ENCODE peak calls at places on chromosomes 12 and 14, in eight cellular contexts. M is sigmoid colon, F is fibroblast of mammary gland, S is tibial artery, R is A673, P is kidney, D is H7, O is hepatocyte. T is an unnamed sample.

GRCh38 chr14:58272589-58273372 is 25.6 kb upstream of the ARID4A start:
- DNase-seq in S (no peak), D (no peak), F (peak), O (peak), R (peak), M (no peak), P (no peak), T (no peak)

GRCh38 chr14:77682158-77682553 is 25.7 kb downstream of the ALKBH1 start:
- DNase-seq in D (no peak), O (no peak), R (no peak), F (peak), M (no peak), S (no peak), P (no peak), T (no peak)

GRCh38 chr14:67396381-67396965 is 15.5 kb downstream of the PLEK2 start:
- DNase-seq in D (no peak), P (no peak), M (no peak), S (no peak), O (no peak), R (peak), F (no peak), T (no peak)

GRCh38 chr12:68234140-68234539 is 8.5 kb upstream of the IL26 start:
- DNase-seq in F (no peak), S (no peak), M (no peak), R (no peak), O (no peak), D (no peak), P (no peak), T (no peak)

GRCh38 chr14:90698379-90698869 is 117.8 kb downstream of the TTC7B start:
- DNase-seq in R (peak), O (peak), F (peak), M (peak), P (peak), S (peak), D (no peak), T (no peak)

GRCh38 chr12:13962699-13963098 is 18.7 kb downstream of the GRIN2B start:
- DNase-seq in O (no peak), D (peak), F (no peak), S (no peak), R (peak), M (no peak), P (no peak), T (no peak)

GRCh38 chr14:80278293-80279037 is 67.2 kb upstream of the DIO2 start:
- DNase-seq in R (no peak), F (peak), O (peak), S (no peak), M (no peak), D (no peak), P (no peak), T (no peak)

GRCh38 chr14:88863167-88863566 is 38.7 kb downstream of the TTC8 start:
- DNase-seq in P (no peak), S (no peak), M (no peak), F (no peak), O (no peak), R (no peak), D (no peak), T (no peak)

GRCh38 chr12:77947326-77947725 is 116.6 kb downstream of the NAV3 start:
- DNase-seq in D (no peak), F (peak), P (no peak), R (peak), O (peak), S (no peak), M (no peak), T (no peak)

GRCh38 chr14:55518391-55518790 is 61.6 kb upstream of the KTN1 start:
- DNase-seq in S (no peak), F (peak), R (no peak), M (no peak), P (no peak), D (no peak), O (no peak), T (no peak)

GRCh38 chr14:64303471-64303917 is 9.3 kb upstream of the ESR2 start:
- DNase-seq in R (peak), P (no peak), M (no peak), O (peak), F (peak), D (peak), S (no peak), T (peak)

GRCh38 chr12:24991209-24992049 is 42.5 kb upstream of the BCAT1 start:
- DNase-seq in P (no peak), M (no peak), S (no peak), F (peak), D (peak), R (peak), O (peak), T (peak)

DNA sequence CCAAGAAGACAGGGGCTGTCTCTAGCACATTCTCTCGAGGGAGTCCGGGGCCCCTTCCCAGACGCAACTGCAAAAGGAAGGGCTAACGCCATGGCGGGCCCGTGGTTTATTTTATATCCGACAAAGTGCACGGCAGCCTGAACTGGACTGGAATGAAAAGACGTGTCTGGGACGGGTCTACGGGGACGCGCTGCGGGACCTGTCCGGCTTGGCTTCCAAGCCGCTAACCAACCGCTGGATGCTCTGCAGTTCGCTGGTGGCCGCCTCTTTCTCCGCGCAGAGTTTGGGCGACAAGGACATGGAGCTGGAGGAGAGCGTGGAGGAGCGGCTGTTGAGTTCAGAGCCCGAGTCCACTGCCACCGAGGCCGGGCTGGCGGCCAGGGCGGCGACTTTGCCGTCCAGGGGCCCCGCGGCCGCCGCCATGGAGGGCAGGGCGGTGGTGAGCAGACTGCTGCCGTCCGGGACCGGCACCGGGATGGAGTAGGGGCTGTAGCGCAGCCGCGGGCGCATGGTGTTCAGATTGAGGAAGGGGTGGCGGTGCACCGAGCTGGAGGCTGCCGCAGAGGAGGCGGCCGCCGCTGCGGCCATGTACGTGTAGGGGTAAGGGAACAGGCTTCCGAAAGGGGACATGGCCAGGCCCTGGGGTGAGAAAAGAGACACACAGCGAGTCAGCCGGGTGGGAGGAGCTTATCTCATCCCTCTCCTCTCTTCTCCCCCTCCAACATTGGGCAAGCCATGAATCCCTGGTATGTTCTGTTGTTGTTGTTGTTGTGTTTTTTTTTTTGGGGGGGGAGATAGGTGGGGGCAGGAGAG is 12.1 kb downstream of the TBX3 start:
- DNase-seq in F (no peak), D (peak), O (peak), R (no peak), M (no peak), P (peak), S (no peak), T (no peak)
- H3K4me3 ChIP-seq in F (no peak), D (no peak), O (peak), R (no peak), M (peak), P (no peak), S (no peak), T (no peak)

DNA sequence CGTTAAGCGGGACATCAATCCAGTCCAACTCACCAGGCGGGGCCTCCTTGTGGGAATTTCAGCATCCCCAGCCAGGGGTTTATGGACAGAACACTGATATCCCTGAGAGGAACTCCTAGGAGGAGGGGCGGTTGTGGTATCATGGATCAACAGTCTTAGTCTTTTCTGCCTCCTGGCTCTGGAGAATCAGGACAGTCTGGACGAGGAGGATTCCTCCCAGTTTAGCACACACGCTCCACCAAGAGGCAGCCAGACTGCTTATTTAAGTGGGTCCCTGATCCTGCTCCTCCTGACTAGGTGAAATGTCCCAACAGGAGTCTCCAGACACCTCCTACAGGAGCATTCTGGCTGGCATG is 10.4 kb upstream of the ZNF705A start:
- DNase-seq in O (no peak), M (no peak), S (no peak), D (no peak), P (no peak), R (no peak), F (no peak), T (no peak)
- H3K4me3 ChIP-seq in O (no peak), M (peak), S (peak), D (no peak), P (peak), R (no peak), F (peak), T (no peak)

DNA sequence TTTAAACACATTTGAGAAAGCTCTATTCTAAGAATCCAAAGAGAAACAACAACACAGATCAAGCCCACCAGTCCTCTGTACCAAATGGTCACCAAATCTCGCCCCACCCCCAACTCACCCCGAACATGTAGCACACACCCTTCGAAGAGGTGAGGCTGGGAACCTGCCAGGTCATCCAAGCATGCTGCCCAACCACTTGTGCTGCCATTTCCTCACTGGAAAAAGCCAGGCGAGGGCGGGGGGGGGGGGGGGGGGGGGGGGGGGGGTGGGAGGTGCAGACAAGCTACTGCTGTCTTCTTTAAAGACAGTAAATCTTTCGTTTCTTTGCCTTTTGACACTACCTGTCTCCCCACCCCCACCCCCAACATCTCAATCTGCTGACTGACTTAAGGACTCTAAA is 59.9 kb downstream of the SETD3 start:
- DNase-seq in P (peak), S (no peak), R (no peak), O (no peak), F (peak), M (no peak), D (peak), T (no peak)
- H3K4me3 ChIP-seq in P (no peak), S (no peak), R (no peak), O (no peak), F (no peak), M (no peak), D (no peak), T (no peak)

GRCh38 chr12:113469893-113470743 is 1.6 kb downstream of the LHX5 start:
- DNase-seq in F (no peak), S (no peak), P (no peak), D (no peak), O (no peak), R (no peak), M (no peak), T (no peak)
- H3K4me3 ChIP-seq in F (no peak), S (no peak), P (no peak), D (no peak), O (no peak), R (no peak), M (no peak), T (no peak)

GRCh38 chr12:93244514-93245077 is 133.1 kb upstream of the NUDT4 start:
- DNase-seq in D (no peak), F (no peak), O (no peak), S (no peak), M (no peak), P (no peak), R (no peak), T (no peak)

GRCh38 chr12:93243382-93243688 is 134.4 kb upstream of the NUDT4 start:
- DNase-seq in R (no peak), S (no peak), M (no peak), F (no peak), P (no peak), O (no peak), D (no peak), T (no peak)

GRCh38 chr12:93242154-93242958 is 135.4 kb upstream of the NUDT4 start:
- DNase-seq in D (no peak), F (no peak), M (no peak), S (no peak), P (no peak), R (no peak), O (no peak), T (no peak)

GRCh38 chr12:93245543-93245942 is 132.2 kb upstream of the NUDT4 start:
- DNase-seq in S (no peak), R (no peak), F (no peak), D (peak), M (no peak), P (no peak), O (no peak), T (peak)

GRCh38 chr12:93243689-93244513 is 133.8 kb upstream of the NUDT4 start:
- DNase-seq in O (peak), D (no peak), R (peak), S (no peak), F (peak), P (no peak), M (peak), T (no peak)
- H3K4me3 ChIP-seq in O (no peak), D (no peak), R (no peak), S (no peak), F (no peak), P (peak), M (no peak), T (no peak)

GRCh38 chr12:121893901-121894540 is 5.4 kb downstream of the PSMD9 start:
- DNase-seq in S (no peak), M (no peak), P (no peak), D (peak), R (peak), O (peak), F (peak), T (no peak)
- H3K4me3 ChIP-seq in S (no peak), M (no peak), P (no peak), D (no peak), R (no peak), O (no peak), F (no peak), T (no peak)